ENCODE peak calls at places on chromosomes 11 and 22, in five cellular contexts. K, X, R, A and Y are unnamed samples.

GRCh38 chr11:83007909-83008580 is 63.7 kb downstream of the RAB30 start:
- DNase-seq in A (peak), X (peak), R (peak), K (no peak), Y (no peak)

GRCh38 chr11:81005595-81005994 is 1564.8 kb upstream of the TENM4 start:
- DNase-seq in A (no peak), X (no peak), R (peak), K (no peak), Y (no peak)

GRCh38 chr22:20551805-20552449 is 44.5 kb downstream of the MED15 start:
- DNase-seq in K (no peak), R (peak), X (peak), A (no peak), Y (no peak)

GRCh38 chr11:126843096-126843495 is 157.5 kb downstream of the KIRREL3 start:
- DNase-seq in X (no peak), K (no peak), A (no peak), R (no peak), Y (no peak)

GRCh38 chr22:22406445-22406844 is 102.1 kb downstream of the ZNF280B start:
- DNase-seq in A (no peak), K (no peak), X (no peak), R (no peak), Y (no peak)

GRCh38 chr11:60078021-60078420 is 10.4 kb upstream of the MS4A2 start:
- DNase-seq in A (no peak), R (no peak), K (no peak), X (no peak), Y (no peak)

GRCh38 chr11:9280655-9281301 is 15.6 kb upstream of the DENND5A start:
- DNase-seq in A (peak), R (peak), X (no peak), K (no peak), Y (peak)

GRCh38 chr22:37485006-37485713 is 1.0 kb downstream of the MFNG start:
- DNase-seq in R (no peak), A (no peak), X (peak), K (peak), Y (no peak)

GRCh38 chr11:19311306-19312030 is 70.7 kb upstream of the E2F8 start:
- DNase-seq in X (peak), R (peak), K (no peak), A (peak), Y (peak)

GRCh38 chr22:19756288-19757128 is 4.1 kb upstream of the TBX1 start:
- DNase-seq in X (no peak), A (peak), K (no peak), R (no peak), Y (no peak)

GRCh38 chr11:84313830-84314359 is 1027.7 kb upstream of the CCDC90B start:
- DNase-seq in A (no peak), R (no peak), K (no peak), X (no peak), Y (no peak)

GRCh38 chr22:22923930-22924329 is 36.3 kb downstream of the IGLL5 start:
- DNase-seq in K (no peak), R (no peak), A (no peak), X (no peak), Y (no peak)

GRCh38 chr11:72519220-72519881 is 85.0 kb upstream of the CLPB start:
- DNase-seq in A (no peak), X (no peak), R (no peak), K (no peak), Y (no peak)

GRCh38 chr11:128310676-128311445 is 276.5 kb downstream of the ETS1 start:
- DNase-seq in R (no peak), K (no peak), A (no peak), X (no peak), Y (no peak)

GRCh38 chr11:976431-977160 is 50.9 kb downstream of the AP2A2 start:
- DNase-seq in R (peak), A (no peak), K (no peak), X (no peak), Y (no peak)

GRCh38 chr11:45436118-45436517 is 150.0 kb upstream of the SYT13 start:
- DNase-seq in R (no peak), A (no peak), K (no peak), X (no peak), Y (no peak)

GRCh38 chr22:23779083-23779482 is 6.4 kb downstream of the MMP11 start:
- DNase-seq in A (no peak), K (no peak), R (no peak), X (no peak), Y (peak)

GRCh38 chr11:106706355-106706754 is 311.9 kb downstream of the GUCY1A2 start:
- DNase-seq in R (peak), X (no peak), K (no peak), A (no peak), Y (no peak)

GRCh38 chr22:33921576-33922181 is 1.4 kb upstream of the LARGE1 start:
- DNase-seq in X (peak), R (peak), A (peak), K (no peak), Y (peak)

GRCh38 chr11:133894956-133895549 is 49.7 kb upstream of the SPATA19 start:
- DNase-seq in A (peak), R (peak), K (no peak), X (no peak), Y (no peak)

GRCh38 chr11:113675003-113675471 is 31.1 kb downstream of the TMPRSS5 start:
- DNase-seq in K (no peak), X (no peak), R (peak), A (peak), Y (peak)

GRCh38 chr11:55719608-55720160 is 53.6 kb upstream of the OR5D13 start:
- DNase-seq in K (no peak), A (no peak), X (no peak), R (no peak), Y (no peak)

GRCh38 chr22:50469377-50470305 is 5.2 kb downstream of the SBF1 start:
- DNase-seq in K (peak), X (no peak), A (peak), R (peak), Y (peak)

GRCh38 chr11:131962818-131963217 is 592.4 kb downstream of the NTM start:
- DNase-seq in X (no peak), A (no peak), R (no peak), K (no peak), Y (no peak)

GRCh38 chr11:115965754-115966504 is 461.7 kb upstream of the CADM1 start:
- DNase-seq in R (no peak), A (peak), K (no peak), X (no peak), Y (peak)

GRCh38 chr22:25763239-25763777 is 21.3 kb downstream of the MYO18B start:
- DNase-seq in R (no peak), K (no peak), X (no peak), A (no peak), Y (no peak)

GRCh38 chr11:87722756-87723599 is 452.3 kb downstream of the RAB38 start:
- DNase-seq in A (peak), K (no peak), R (peak), X (peak), Y (no peak)

GRCh38 chr22:50226224-50227165 is 18.3 kb downstream of the TUBGCP6 start:
- DNase-seq in X (no peak), R (no peak), K (no peak), A (no peak), Y (no peak)

GRCh38 chr11:65398362-65398910 is 12.0 kb downstream of the FRMD8 start:
- DNase-seq in A (no peak), X (no peak), R (no peak), K (no peak), Y (no peak)

GRCh38 chr22:24153353-24153752 is 27.9 kb upstream of the SUSD2 start:
- DNase-seq in K (no peak), A (no peak), R (peak), X (no peak), Y (peak)

GRCh38 chr11:69504127-69504526 is 22.7 kb downstream of the LINC01488 start:
- DNase-seq in R (no peak), K (no peak), X (no peak), A (no peak), Y (no peak)

GRCh38 chr11:133681901-133682300 is 149.6 kb upstream of the OPCML start:
- DNase-seq in A (peak), X (no peak), R (no peak), K (no peak), Y (no peak)

GRCh38 chr11:69501891-69502860 is 20.7 kb downstream of the LINC01488 start:
- DNase-seq in X (no peak), A (no peak), R (no peak), K (no peak), Y (no peak)

GRCh38 chr22:37549704-37550059 is 10.6 kb upstream of the CDC42EP1 start:
- DNase-seq in A (peak), R (peak), K (no peak), X (no peak), Y (no peak)

GRCh38 chr11:44246726-44247125 is 63.2 kb downstream of the ALX4 start:
- DNase-seq in K (no peak), A (no peak), R (peak), X (no peak), Y (no peak)

GRCh38 chr22:50197000-50197800 is 3.6 kb upstream of the SELENOO start:
- DNase-seq in A (no peak), K (no peak), X (no peak), R (no peak), Y (no peak)

GRCh38 chr11:16261836-16262644 is 94.3 kb downstream of the SOX6 start:
- DNase-seq in R (no peak), X (no peak), A (no peak), K (no peak), Y (no peak)

GRCh38 chr11:134411887-134412507 is at the start of gene B3GAT1:
- DNase-seq in K (no peak), R (no peak), X (no peak), A (peak), Y (no peak)

GRCh38 chr11:111419181-111419580 is 40.1 kb upstream of the POU2AF1 start:
- DNase-seq in R (no peak), K (no peak), X (no peak), A (peak), Y (no peak)

GRCh38 chr11:111419641-111420327 is 40.7 kb upstream of the POU2AF1 start:
- DNase-seq in R (no peak), K (no peak), A (peak), X (no peak), Y (no peak)

GRCh38 chr11:111423250-111423615 is 44.2 kb upstream of the POU2AF1 start:
- DNase-seq in R (no peak), X (no peak), K (no peak), A (no peak), Y (no peak)

GRCh38 chr11:111422494-111423249 is 43.6 kb upstream of the POU2AF1 start:
- DNase-seq in A (peak), X (no peak), R (peak), K (no peak), Y (peak)

GRCh38 chr11:111421251-111421650 is 42.2 kb upstream of the POU2AF1 start:
- DNase-seq in A (no peak), X (no peak), K (no peak), R (no peak), Y (no peak)
- H3K27ac ChIP-seq in A (no peak), X (no peak), K (no peak), R (no peak), Y (no peak)

GRCh38 chr11:130202818-130203671 is 43.5 kb downstream of the ST14 start:
- DNase-seq in R (no peak), K (no peak), X (no peak), A (no peak), Y (no peak)

GRCh38 chr11:130201026-130201425 is 41.4 kb downstream of the ST14 start:
- DNase-seq in R (no peak), K (no peak), X (no peak), A (no peak), Y (no peak)

GRCh38 chr11:130203766-130204702 is 44.5 kb downstream of the ST14 start:
- DNase-seq in A (no peak), X (no peak), R (no peak), K (no peak), Y (no peak)

GRCh38 chr11:130199792-130200191 is 40.2 kb downstream of the ST14 start:
- DNase-seq in R (no peak), A (no peak), K (no peak), X (no peak), Y (no peak)

DNA sequence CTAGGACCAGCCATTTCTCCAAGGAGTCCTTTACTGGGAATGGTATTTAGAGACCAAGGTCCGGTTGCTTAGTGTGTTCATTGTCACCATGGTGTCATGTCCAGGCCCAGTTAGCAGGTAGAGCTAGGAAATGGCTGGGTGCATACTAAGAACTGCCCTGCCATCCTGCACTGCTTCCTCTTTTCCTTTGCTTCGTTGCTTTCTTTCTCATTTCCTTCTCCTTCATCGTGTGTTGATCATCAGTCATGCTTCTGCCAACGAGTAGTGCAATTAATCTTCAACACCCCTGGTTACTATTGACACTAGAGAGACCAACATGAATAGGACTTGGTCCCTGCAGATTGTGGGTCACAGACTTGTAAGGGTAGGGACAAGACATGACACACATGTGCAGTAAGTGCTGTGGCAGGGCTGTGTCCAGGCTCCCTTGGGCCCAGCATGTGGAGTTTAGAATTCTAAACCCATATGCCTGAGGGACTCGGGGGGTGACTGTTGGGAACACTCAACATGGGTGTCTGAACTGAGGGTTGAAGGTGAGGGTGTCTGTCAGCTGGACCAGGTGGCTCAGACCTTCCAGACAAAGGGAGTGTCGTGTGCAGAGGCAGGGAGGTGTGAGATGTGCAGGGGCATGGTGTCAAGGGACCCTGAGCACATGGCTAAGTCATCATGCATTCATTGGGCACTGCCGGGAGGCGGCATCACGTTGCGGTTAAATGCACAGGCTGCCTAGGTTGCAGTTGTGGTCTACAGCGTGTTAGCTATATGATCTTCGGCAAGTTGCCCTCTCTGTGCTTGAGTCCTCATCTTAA is 42.6 kb downstream of the ST14 start:
- DNase-seq in R (no peak), X (no peak), K (no peak), A (no peak), Y (no peak)
- H3K27ac ChIP-seq in R (no peak), X (no peak), K (no peak), A (no peak), Y (no peak)

GRCh38 chr11:78823588-78823987 is 248.9 kb upstream of the NARS2 start:
- DNase-seq in X (no peak), A (no peak), R (peak), K (no peak), Y (no peak)
- H3K27ac ChIP-seq in X (no peak), A (no peak), R (no peak), K (no peak), Y (no peak)

GRCh38 chr11:66686801-66687750 is 9.4 kb upstream of the RBM4B start:
- DNase-seq in X (no peak), A (no peak), R (no peak), K (no peak), Y (no peak)
- H3K27ac ChIP-seq in X (no peak), A (no peak), R (peak), K (no peak), Y (no peak)

DNA sequence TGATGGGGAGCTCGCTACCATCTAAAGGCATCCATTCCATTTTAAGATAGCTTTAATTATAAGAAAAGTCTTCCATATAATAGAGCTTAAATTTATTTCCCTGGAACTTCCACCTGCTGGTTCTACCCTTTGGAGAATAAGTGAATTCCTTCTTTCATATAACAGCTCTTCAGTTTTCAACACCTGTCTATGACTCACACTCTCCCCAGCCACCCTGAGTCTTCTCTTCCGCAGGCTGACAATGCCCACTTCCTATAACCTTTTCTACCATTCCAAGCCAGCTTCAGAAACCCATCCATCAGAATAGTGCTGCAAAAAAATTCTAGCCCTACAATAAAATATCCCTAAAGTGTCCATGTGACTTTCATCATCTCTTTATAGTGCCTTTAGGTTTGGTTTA is 178.7 kb downstream of the DSCAML1 start:
- DNase-seq in K (no peak), A (no peak), X (no peak), R (no peak), Y (no peak)
- H3K27ac ChIP-seq in K (no peak), A (no peak), X (no peak), R (no peak), Y (no peak)

GRCh38 chr11:75380245-75380644 is 19.1 kb upstream of the RPS3 start:
- DNase-seq in R (no peak), X (no peak), K (no peak), A (no peak), Y (no peak)
- H3K27ac ChIP-seq in R (peak), X (no peak), K (peak), A (no peak), Y (no peak)

GRCh38 chr22:29341849-29342127 is 26.3 kb upstream of the RASL10A start:
- DNase-seq in R (no peak), K (no peak), X (no peak), A (no peak), Y (peak)
- H3K27ac ChIP-seq in R (peak), K (peak), X (no peak), A (no peak), Y (no peak)